ENCODE peak calls at places on chromosomes 11 and 22, in five cellular contexts. One of them, this sample, is unnamed. For H3K36me3, the result is how much of the 10 kb centered on the place peaks cover.

GRCh38 chr22:43171607-43172006 is 15.3 kb downstream of the TTLL12 start:
- DNase-seq in HepG2: no peak
- DNase-seq in pancreas: peak
- DNase-seq in left ventricle myocardium inferior: no peak
- DNase-seq in IMR-90: no peak
- DNase-seq in this sample: no peak

GRCh38 chr11:85118151-85118550 is 509.0 kb downstream of the DLG2 start:
- DNase-seq in left ventricle myocardium inferior: no peak
- DNase-seq in IMR-90: peak
- DNase-seq in HepG2: no peak
- DNase-seq in pancreas: no peak
- DNase-seq in this sample: no peak

GRCh38 chr22:24156915-24157782 is 24.1 kb upstream of the SUSD2 start:
- DNase-seq in pancreas: peak
- DNase-seq in left ventricle myocardium inferior: peak
- DNase-seq in HepG2: peak
- DNase-seq in IMR-90: peak
- DNase-seq in this sample: peak

GRCh38 chr22:35102663-35103062 is 36.7 kb downstream of the ISX start:
- DNase-seq in IMR-90: peak
- DNase-seq in left ventricle myocardium inferior: no peak
- DNase-seq in HepG2: no peak
- DNase-seq in pancreas: no peak
- DNase-seq in this sample: peak

GRCh38 chr11:35514481-35514880 is 10.9 kb downstream of the PAMR1 start:
- DNase-seq in left ventricle myocardium inferior: no peak
- DNase-seq in pancreas: no peak
- DNase-seq in HepG2: no peak
- DNase-seq in IMR-90: no peak
- DNase-seq in this sample: no peak

GRCh38 chr11:17853280-17853679 is 118.7 kb downstream of the KCNC1 start:
- DNase-seq in IMR-90: no peak
- DNase-seq in left ventricle myocardium inferior: no peak
- DNase-seq in HepG2: no peak
- DNase-seq in pancreas: no peak
- DNase-seq in this sample: no peak

GRCh38 chr11:44627911-44628729 is 62.7 kb downstream of the CD82 start:
- DNase-seq in left ventricle myocardium inferior: peak
- DNase-seq in pancreas: no peak
- DNase-seq in IMR-90: peak
- DNase-seq in HepG2: no peak
- DNase-seq in this sample: no peak

GRCh38 chr11:66288138-66288865 is 641 bp downstream of the YIF1A start:
- DNase-seq in IMR-90: no peak
- DNase-seq in left ventricle myocardium inferior: peak
- DNase-seq in pancreas: peak
- DNase-seq in HepG2: peak
- DNase-seq in this sample: no peak

GRCh38 chr11:65492637-65493366 is 6.0 kb upstream of the MALAT1 start:
- DNase-seq in HepG2: no peak
- DNase-seq in left ventricle myocardium inferior: peak
- DNase-seq in pancreas: no peak
- DNase-seq in IMR-90: peak
- DNase-seq in this sample: peak

GRCh38 chr22:21834869-21835268 is 32.6 kb downstream of the MAPK1 start:
- DNase-seq in left ventricle myocardium inferior: no peak
- DNase-seq in IMR-90: no peak
- DNase-seq in HepG2: no peak
- DNase-seq in pancreas: no peak
- DNase-seq in this sample: no peak

GRCh38 chr11:95705485-95706124 is 84.0 kb downstream of the FAM76B start:
- DNase-seq in HepG2: peak
- DNase-seq in pancreas: peak
- DNase-seq in left ventricle myocardium inferior: peak
- DNase-seq in IMR-90: peak
- DNase-seq in this sample: peak

GRCh38 chr11:115407496-115407895 is 96.7 kb downstream of the CADM1 start:
- DNase-seq in IMR-90: no peak
- DNase-seq in pancreas: no peak
- DNase-seq in HepG2: no peak
- DNase-seq in left ventricle myocardium inferior: no peak
- DNase-seq in this sample: no peak

GRCh38 chr22:27197618-27198017 is 540.2 kb downstream of the MIAT start:
- DNase-seq in left ventricle myocardium inferior: no peak
- DNase-seq in pancreas: no peak
- DNase-seq in HepG2: no peak
- DNase-seq in IMR-90: no peak
- DNase-seq in this sample: no peak

GRCh38 chr22:43829448-43829821 is 17.3 kb upstream of the EFCAB6 start:
- DNase-seq in IMR-90: peak
- DNase-seq in HepG2: no peak
- DNase-seq in pancreas: peak
- DNase-seq in left ventricle myocardium inferior: peak
- DNase-seq in this sample: no peak

GRCh38 chr11:18264677-18265542 is 1.2 kb upstream of the SAA1 start:
- DNase-seq in left ventricle myocardium inferior: no peak
- DNase-seq in IMR-90: no peak
- DNase-seq in pancreas: no peak
- DNase-seq in HepG2: no peak
- DNase-seq in this sample: no peak

GRCh38 chr11:71309611-71310010 is 57.2 kb upstream of the SHANK2 start:
- DNase-seq in pancreas: no peak
- DNase-seq in left ventricle myocardium inferior: no peak
- DNase-seq in HepG2: no peak
- DNase-seq in IMR-90: no peak
- DNase-seq in this sample: no peak

GRCh38 chr11:102840018-102840417 is 3.4 kb downstream of the MMP3 start:
- DNase-seq in left ventricle myocardium inferior: no peak
- DNase-seq in IMR-90: no peak
- DNase-seq in HepG2: no peak
- DNase-seq in pancreas: no peak
- DNase-seq in this sample: no peak

GRCh38 chr11:7143908-7144307 is 55.1 kb downstream of the RBMXL2 start:
- DNase-seq in IMR-90: peak
- DNase-seq in pancreas: no peak
- DNase-seq in HepG2: no peak
- DNase-seq in left ventricle myocardium inferior: no peak
- DNase-seq in this sample: no peak

GRCh38 chr22:31605851-31606585 is 56.0 kb downstream of the PISD start:
- DNase-seq in left ventricle myocardium inferior: no peak
- DNase-seq in pancreas: no peak
- DNase-seq in IMR-90: no peak
- DNase-seq in HepG2: no peak
- DNase-seq in this sample: no peak

GRCh38 chr11:47437746-47438418 is 11.1 kb downstream of the RAPSN start:
- DNase-seq in HepG2: peak
- DNase-seq in left ventricle myocardium inferior: peak
- DNase-seq in IMR-90: no peak
- DNase-seq in pancreas: peak
- DNase-seq in this sample: no peak

GRCh38 chr22:47435204-47435487 is 672.7 kb downstream of the TBC1D22A start:
- DNase-seq in pancreas: no peak
- DNase-seq in HepG2: no peak
- DNase-seq in IMR-90: no peak
- DNase-seq in left ventricle myocardium inferior: no peak
- DNase-seq in this sample: no peak

GRCh38 chr22:22002526-22003055 is 20.0 kb upstream of the TOP3B start:
- DNase-seq in left ventricle myocardium inferior: no peak
- DNase-seq in pancreas: no peak
- DNase-seq in HepG2: no peak
- DNase-seq in IMR-90: no peak
- DNase-seq in this sample: no peak

GRCh38 chr11:18394928-18395734 is 768 bp downstream of the LDHA start:
- DNase-seq in IMR-90: peak
- DNase-seq in left ventricle myocardium inferior: no peak
- DNase-seq in pancreas: no peak
- DNase-seq in HepG2: no peak
- DNase-seq in this sample: peak

GRCh38 chr11:33724644-33725035 is 11.6 kb downstream of the CD59 start:
- DNase-seq in left ventricle myocardium inferior: no peak
- DNase-seq in IMR-90: peak
- DNase-seq in HepG2: no peak
- DNase-seq in pancreas: no peak
- DNase-seq in this sample: no peak

GRCh38 chr11:67301951-67302516 is 1.3 kb upstream of the SSH3 start:
- DNase-seq in pancreas: peak
- DNase-seq in left ventricle myocardium inferior: peak
- DNase-seq in IMR-90: peak
- DNase-seq in HepG2: no peak
- DNase-seq in this sample: peak

GRCh38 chr11:45028921-45029680 is 78.4 kb upstream of the TP53I11 start:
- DNase-seq in pancreas: no peak
- DNase-seq in left ventricle myocardium inferior: peak
- DNase-seq in IMR-90: no peak
- DNase-seq in HepG2: no peak
- DNase-seq in this sample: no peak

GRCh38 chr11:120399312-120399711 is 63.1 kb downstream of the ARHGEF12 start:
- DNase-seq in pancreas: no peak
- DNase-seq in IMR-90: no peak
- DNase-seq in left ventricle myocardium inferior: no peak
- DNase-seq in HepG2: no peak
- DNase-seq in this sample: no peak

DNA sequence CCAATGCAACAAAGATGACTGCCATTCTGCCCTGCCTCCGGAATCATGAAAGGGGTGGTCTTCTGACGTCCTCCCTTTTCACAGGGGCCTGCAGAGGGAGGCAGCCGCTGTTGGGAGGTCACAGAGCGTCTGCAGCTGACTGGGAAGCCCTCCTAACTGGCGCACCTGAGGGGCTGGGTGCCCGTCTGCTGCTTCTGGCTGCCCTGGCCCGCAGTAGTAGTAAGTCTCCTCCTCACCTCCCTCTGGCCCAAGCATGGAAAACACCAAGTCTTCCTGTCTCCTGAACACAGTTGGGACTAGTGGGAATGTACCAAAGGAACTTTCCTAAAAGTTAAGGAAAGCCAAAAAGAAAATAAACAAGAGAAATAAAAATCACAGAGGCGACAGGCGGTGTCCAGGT is 37.2 kb upstream of the CECR2 start:
- DNase-seq in HepG2: no peak
- DNase-seq in left ventricle myocardium inferior: no peak
- DNase-seq in IMR-90: no peak
- DNase-seq in pancreas: no peak
- DNase-seq in this sample: no peak
- H3K4me3 ChIP-seq in HepG2: no peak
- H3K4me3 ChIP-seq in left ventricle myocardium inferior: no peak
- H3K4me3 ChIP-seq in IMR-90: no peak
- H3K4me3 ChIP-seq in pancreas: no peak
- H3K4me3 ChIP-seq in this sample: no peak

DNA sequence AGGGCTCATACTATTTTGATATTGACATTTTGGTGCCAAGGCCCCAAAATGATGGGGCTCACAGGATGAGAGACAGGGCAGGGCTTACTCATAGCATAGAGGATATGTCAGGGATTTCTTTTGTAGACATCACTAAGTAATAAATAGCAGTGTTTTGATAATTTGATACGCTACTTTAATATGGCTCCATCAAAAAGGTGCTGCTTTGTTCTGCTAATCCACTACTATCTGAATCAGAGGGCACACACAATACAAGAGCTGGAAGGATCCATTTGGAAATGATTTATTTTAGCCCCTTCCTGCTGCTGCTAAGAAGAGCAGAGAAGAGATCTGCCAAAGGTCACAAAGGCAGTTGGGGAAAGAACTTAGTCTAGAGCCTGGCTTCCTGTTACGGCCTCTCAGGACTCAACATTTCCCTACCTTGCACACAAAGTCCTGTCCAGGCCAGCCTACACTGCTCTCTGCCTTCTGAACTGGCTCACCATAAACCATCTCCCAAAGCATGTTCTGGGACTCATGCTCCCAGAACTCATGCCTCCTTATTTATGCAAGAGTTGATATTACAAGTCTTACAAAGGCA is 261.3 kb upstream of the ARHGAP20 start:
- DNase-seq in IMR-90: no peak
- DNase-seq in left ventricle myocardium inferior: no peak
- DNase-seq in pancreas: no peak
- DNase-seq in HepG2: no peak
- DNase-seq in this sample: no peak
- H3K36me3 ChIP-seq in IMR-90: under half
- H3K36me3 ChIP-seq in left ventricle myocardium inferior: under half
- H3K36me3 ChIP-seq in pancreas: under half
- H3K36me3 ChIP-seq in HepG2: under half
- H3K36me3 ChIP-seq in this sample: under half

GRCh38 chr22:48644108-48644507 is 1183.6 kb downstream of the BRD1 start:
- DNase-seq in HepG2: peak
- DNase-seq in pancreas: peak
- DNase-seq in IMR-90: no peak
- DNase-seq in left ventricle myocardium inferior: no peak
- DNase-seq in this sample: no peak

GRCh38 chr22:48644997-48645396 is 1182.7 kb downstream of the BRD1 start:
- DNase-seq in pancreas: no peak
- DNase-seq in IMR-90: no peak
- DNase-seq in HepG2: no peak
- DNase-seq in left ventricle myocardium inferior: no peak
- DNase-seq in this sample: no peak

GRCh38 chr22:48642550-48642949 is 1185.1 kb downstream of the BRD1 start:
- DNase-seq in HepG2: no peak
- DNase-seq in pancreas: no peak
- DNase-seq in IMR-90: no peak
- DNase-seq in left ventricle myocardium inferior: no peak
- DNase-seq in this sample: no peak

GRCh38 chr22:48641906-48642475 is 1185.7 kb downstream of the BRD1 start:
- DNase-seq in IMR-90: no peak
- DNase-seq in pancreas: peak
- DNase-seq in left ventricle myocardium inferior: no peak
- DNase-seq in HepG2: no peak
- DNase-seq in this sample: no peak

GRCh38 chr22:48643066-48643731 is 1184.5 kb downstream of the BRD1 start:
- DNase-seq in IMR-90: no peak
- DNase-seq in pancreas: peak
- DNase-seq in left ventricle myocardium inferior: no peak
- DNase-seq in HepG2: no peak
- DNase-seq in this sample: no peak
- H3K27ac ChIP-seq in IMR-90: no peak
- H3K27ac ChIP-seq in pancreas: no peak
- H3K27ac ChIP-seq in left ventricle myocardium inferior: no peak
- H3K27ac ChIP-seq in HepG2: no peak
- H3K27ac ChIP-seq in this sample: no peak

GRCh38 chr11:20032127-20032526 is 128.1 kb downstream of the DBX1 start:
- DNase-seq in HepG2: no peak
- DNase-seq in left ventricle myocardium inferior: no peak
- DNase-seq in pancreas: no peak
- DNase-seq in IMR-90: no peak
- DNase-seq in this sample: no peak
- H3K4me3 ChIP-seq in HepG2: no peak
- H3K4me3 ChIP-seq in left ventricle myocardium inferior: no peak
- H3K4me3 ChIP-seq in pancreas: no peak
- H3K4me3 ChIP-seq in IMR-90: no peak
- H3K4me3 ChIP-seq in this sample: no peak

GRCh38 chr11:12207384-12208150 is 97.2 kb downstream of the MICAL2 start:
- DNase-seq in IMR-90: peak
- DNase-seq in HepG2: no peak
- DNase-seq in left ventricle myocardium inferior: no peak
- DNase-seq in pancreas: no peak
- DNase-seq in this sample: peak
- H3K36me3 ChIP-seq in IMR-90: under half
- H3K36me3 ChIP-seq in HepG2: under half
- H3K36me3 ChIP-seq in left ventricle myocardium inferior: under half
- H3K36me3 ChIP-seq in pancreas: under half
- H3K36me3 ChIP-seq in this sample: half or more

This sample was measured in brain microvascular endothelial cell.